ENCODE peak calls at places on chromosome 16, in seven cellular contexts. One of them, this sample, is unnamed.

GRCh38 chr16:78606572-78606971 is 507.1 kb downstream of the WWOX start:
- DNase-seq in colonic mucosa: no peak
- DNase-seq in testis: no peak
- DNase-seq in GM23338: peak; percentile 43
- DNase-seq in esophagus muscularis mucosa: no peak
- DNase-seq in tibial artery: no peak
- DNase-seq in A549: no peak
- DNase-seq in this sample: no peak

GRCh38 chr16:63100082-63100481 is 1063.8 kb upstream of the CDH8 start:
- DNase-seq in colonic mucosa: no peak
- DNase-seq in testis: no peak
- DNase-seq in GM23338: no peak
- DNase-seq in esophagus muscularis mucosa: no peak
- DNase-seq in tibial artery: no peak
- DNase-seq in A549: no peak
- DNase-seq in this sample: no peak

GRCh38 chr16:65601781-65602180 is 479.9 kb upstream of the CDH11 start:
- DNase-seq in colonic mucosa: no peak
- DNase-seq in testis: no peak
- DNase-seq in GM23338: no peak
- DNase-seq in esophagus muscularis mucosa: peak; percentile 82
- DNase-seq in tibial artery: no peak
- DNase-seq in A549: no peak
- DNase-seq in this sample: no peak

GRCh38 chr16:79176987-79177386 is 423.6 kb downstream of the MAF start:
- DNase-seq in colonic mucosa: no peak
- DNase-seq in testis: no peak
- DNase-seq in GM23338: no peak
- DNase-seq in esophagus muscularis mucosa: no peak
- DNase-seq in tibial artery: no peak
- DNase-seq in A549: no peak
- DNase-seq in this sample: no peak

GRCh38 chr16:79328327-79329162 is 272.0 kb downstream of the MAF start:
- DNase-seq in colonic mucosa: no peak
- DNase-seq in testis: no peak
- DNase-seq in GM23338: peak; percentile 69
- DNase-seq in esophagus muscularis mucosa: no peak
- DNase-seq in tibial artery: peak; percentile 25
- DNase-seq in A549: no peak
- DNase-seq in this sample: no peak

GRCh38 chr16:30380072-30380471 is 2.3 kb downstream of the SEPTIN1 start:
- DNase-seq in colonic mucosa: no peak
- DNase-seq in testis: no peak
- DNase-seq in GM23338: no peak
- DNase-seq in esophagus muscularis mucosa: no peak
- DNase-seq in tibial artery: no peak
- DNase-seq in A549: no peak
- DNase-seq in this sample: no peak

GRCh38 chr16:14309906-14310305 is 238.8 kb downstream of the MRTFB start:
- DNase-seq in colonic mucosa: no peak
- DNase-seq in testis: no peak
- DNase-seq in GM23338: no peak
- DNase-seq in esophagus muscularis mucosa: no peak
- DNase-seq in tibial artery: no peak
- DNase-seq in A549: peak; percentile 74
- DNase-seq in this sample: no peak

GRCh38 chr16:19001788-19002187 is 18.1 kb downstream of the TMC7 start:
- DNase-seq in colonic mucosa: no peak
- DNase-seq in testis: no peak
- DNase-seq in GM23338: no peak
- DNase-seq in esophagus muscularis mucosa: no peak
- DNase-seq in tibial artery: peak; percentile 26
- DNase-seq in A549: no peak
- DNase-seq in this sample: no peak

GRCh38 chr16:26019885-26020284 is 328.1 kb downstream of the HS3ST4 start:
- DNase-seq in colonic mucosa: no peak
- DNase-seq in testis: no peak
- DNase-seq in GM23338: no peak
- DNase-seq in esophagus muscularis mucosa: no peak
- DNase-seq in tibial artery: no peak
- DNase-seq in A549: no peak
- DNase-seq in this sample: no peak

GRCh38 chr16:87431926-87432325 is 39.8 kb downstream of the MAP1LC3B start:
- DNase-seq in colonic mucosa: no peak
- DNase-seq in testis: no peak
- DNase-seq in GM23338: no peak
- DNase-seq in esophagus muscularis mucosa: no peak
- DNase-seq in tibial artery: no peak
- DNase-seq in A549: no peak
- DNase-seq in this sample: no peak

GRCh38 chr16:89764711-89765201 is 43.4 kb downstream of the ZNF276 start:
- DNase-seq in colonic mucosa: peak; percentile 75
- DNase-seq in testis: peak; percentile 41
- DNase-seq in GM23338: no peak
- DNase-seq in esophagus muscularis mucosa: peak; percentile 93
- DNase-seq in tibial artery: peak; percentile 55
- DNase-seq in A549: no peak
- DNase-seq in this sample: no peak

GRCh38 chr16:66030036-66030435 is 336.5 kb upstream of the CDH5 start:
- DNase-seq in colonic mucosa: no peak
- DNase-seq in testis: no peak
- DNase-seq in GM23338: no peak
- DNase-seq in esophagus muscularis mucosa: no peak
- DNase-seq in tibial artery: no peak
- DNase-seq in A549: no peak
- DNase-seq in this sample: no peak

GRCh38 chr16:14454391-14454790 is 175.7 kb downstream of the PARN start:
- DNase-seq in colonic mucosa: no peak
- DNase-seq in testis: no peak
- DNase-seq in GM23338: no peak
- DNase-seq in esophagus muscularis mucosa: no peak
- DNase-seq in tibial artery: no peak
- DNase-seq in A549: no peak
- DNase-seq in this sample: no peak

GRCh38 chr16:54931041-54931756 is 534 bp downstream of the IRX5 start:
- DNase-seq in colonic mucosa: no peak
- DNase-seq in testis: no peak
- DNase-seq in GM23338: peak; percentile 60
- DNase-seq in esophagus muscularis mucosa: peak; percentile 75
- DNase-seq in tibial artery: no peak
- DNase-seq in A549: peak; percentile 20
- DNase-seq in this sample: no peak

GRCh38 chr16:69465083-69465721 is 40.8 kb downstream of the CYB5B start:
- DNase-seq in colonic mucosa: peak; percentile 27
- DNase-seq in testis: no peak
- DNase-seq in GM23338: no peak
- DNase-seq in esophagus muscularis mucosa: no peak
- DNase-seq in tibial artery: no peak
- DNase-seq in A549: no peak
- DNase-seq in this sample: no peak

GRCh38 chr16:17105239-17105721 is 365.5 kb downstream of the XYLT1 start:
- DNase-seq in colonic mucosa: no peak
- DNase-seq in testis: no peak
- DNase-seq in GM23338: peak; percentile 4
- DNase-seq in esophagus muscularis mucosa: no peak
- DNase-seq in tibial artery: no peak
- DNase-seq in A549: no peak
- DNase-seq in this sample: no peak

GRCh38 chr16:8718753-8719386 is 44.5 kb downstream of the ABAT start:
- DNase-seq in colonic mucosa: no peak
- DNase-seq in testis: peak; percentile 51
- DNase-seq in GM23338: no peak
- DNase-seq in esophagus muscularis mucosa: no peak
- DNase-seq in tibial artery: no peak
- DNase-seq in A549: no peak
- DNase-seq in this sample: no peak

GRCh38 chr16:87582221-87582965 is 19.9 kb upstream of the JPH3 start:
- DNase-seq in colonic mucosa: peak; percentile 49
- DNase-seq in testis: peak; percentile 90
- DNase-seq in GM23338: peak; percentile 44
- DNase-seq in esophagus muscularis mucosa: no peak
- DNase-seq in tibial artery: peak; percentile 89
- DNase-seq in A549: no peak
- DNase-seq in this sample: no peak

GRCh38 chr16:52466998-52467397 is 79.9 kb downstream of the TOX3 start:
- DNase-seq in colonic mucosa: no peak
- DNase-seq in testis: no peak
- DNase-seq in GM23338: no peak
- DNase-seq in esophagus muscularis mucosa: no peak
- DNase-seq in tibial artery: no peak
- DNase-seq in A549: no peak
- DNase-seq in this sample: no peak

GRCh38 chr16:67477960-67478554 is 2.9 kb downstream of the ATP6V0D1 start:
- DNase-seq in colonic mucosa: no peak
- DNase-seq in testis: no peak
- DNase-seq in GM23338: no peak
- DNase-seq in esophagus muscularis mucosa: no peak
- DNase-seq in tibial artery: no peak
- DNase-seq in A549: no peak
- DNase-seq in this sample: no peak

GRCh38 chr16:78237856-78238255 is 138.4 kb downstream of the WWOX start:
- DNase-seq in colonic mucosa: no peak
- DNase-seq in testis: no peak
- DNase-seq in GM23338: no peak
- DNase-seq in esophagus muscularis mucosa: no peak
- DNase-seq in tibial artery: no peak
- DNase-seq in A549: no peak
- DNase-seq in this sample: no peak

GRCh38 chr16:19899605-19899955 is 14.9 kb upstream of the GPRC5B start:
- DNase-seq in colonic mucosa: no peak
- DNase-seq in testis: no peak
- DNase-seq in GM23338: no peak
- DNase-seq in esophagus muscularis mucosa: no peak
- DNase-seq in tibial artery: no peak
- DNase-seq in A549: no peak
- DNase-seq in this sample: no peak

GRCh38 chr16:88999457-89000206 is 22.6 kb upstream of the CBFA2T3 start:
- DNase-seq in colonic mucosa: no peak
- DNase-seq in testis: no peak
- DNase-seq in GM23338: peak; percentile 84
- DNase-seq in esophagus muscularis mucosa: no peak
- DNase-seq in tibial artery: no peak
- DNase-seq in A549: no peak
- DNase-seq in this sample: no peak

GRCh38 chr16:81214745-81215166 is 23.7 kb upstream of the BCO1 start:
- DNase-seq in colonic mucosa: no peak
- DNase-seq in testis: peak; percentile 46
- DNase-seq in GM23338: peak; percentile 77
- DNase-seq in esophagus muscularis mucosa: no peak
- DNase-seq in tibial artery: no peak
- DNase-seq in A549: peak; percentile 69
- DNase-seq in this sample: no peak

GRCh38 chr16:63188076-63188771 is 1152.0 kb upstream of the CDH8 start:
- DNase-seq in colonic mucosa: peak; percentile 19
- DNase-seq in testis: no peak
- DNase-seq in GM23338: no peak
- DNase-seq in esophagus muscularis mucosa: no peak
- DNase-seq in tibial artery: no peak
- DNase-seq in A549: no peak
- DNase-seq in this sample: no peak

DNA sequence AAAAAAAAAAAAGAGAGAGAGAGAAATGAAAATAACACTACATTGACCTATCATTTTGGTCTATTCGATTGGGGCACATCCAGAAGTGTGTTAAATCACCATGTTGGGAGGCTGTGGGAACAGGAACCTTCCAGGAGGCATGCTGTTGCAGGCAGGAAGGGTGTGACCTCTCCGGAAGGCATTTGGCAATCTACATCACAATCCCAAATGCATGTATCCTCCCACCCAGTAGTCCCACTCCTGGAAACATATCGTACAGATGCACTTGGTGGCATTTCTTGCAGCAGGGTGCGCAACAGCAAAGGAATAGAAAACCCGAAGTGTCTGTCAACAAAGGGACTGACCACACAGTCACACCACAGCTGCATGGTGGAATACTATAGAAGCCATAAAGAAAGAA is 7.9 kb downstream of the PLLP start:
- DNase-seq in colonic mucosa: no peak
- DNase-seq in testis: no peak
- DNase-seq in GM23338: no peak
- DNase-seq in esophagus muscularis mucosa: no peak
- DNase-seq in tibial artery: peak; percentile 58
- DNase-seq in A549: no peak
- DNase-seq in this sample: no peak
- H3K4me1 ChIP-seq in colonic mucosa: peaks cover 5% of the 10 kb centered on the region
- H3K4me1 ChIP-seq in testis: peaks cover 10% of the 10 kb centered on the region
- H3K4me1 ChIP-seq in GM23338: no peaks in the 10 kb centered on the region
- H3K4me1 ChIP-seq in esophagus muscularis mucosa: peaks cover 9% of the 10 kb centered on the region
- H3K4me1 ChIP-seq in tibial artery: no peaks in the 10 kb centered on the region
- H3K4me1 ChIP-seq in A549: peaks cover 28% of the 10 kb centered on the region
- H3K4me1 ChIP-seq in this sample: peaks cover 29% of the 10 kb centered on the region

GRCh38 chr16:86093801-86094750 is 195.1 kb downstream of the IRF8 start:
- DNase-seq in colonic mucosa: no peak
- DNase-seq in testis: no peak
- DNase-seq in GM23338: no peak
- DNase-seq in esophagus muscularis mucosa: no peak
- DNase-seq in tibial artery: no peak
- DNase-seq in A549: no peak
- DNase-seq in this sample: no peak
- TF ChIP-seq CTCF in colonic mucosa: no peak
- TF ChIP-seq CTCF in testis: no peak
- TF ChIP-seq CTCF in GM23338: peak; percentile 55
- TF ChIP-seq CTCF in esophagus muscularis mucosa: peak; percentile 22
- TF ChIP-seq CTCF in tibial artery: no peak
- TF ChIP-seq CTCF in A549: no peak
- TF ChIP-seq CTCF in this sample: no peak

GRCh38 chr16:10312784-10313724 is 72.8 kb upstream of the ATF7IP2 start:
- DNase-seq in colonic mucosa: no peak
- DNase-seq in testis: peak; percentile 11
- DNase-seq in GM23338: no peak
- DNase-seq in esophagus muscularis mucosa: no peak
- DNase-seq in tibial artery: no peak
- DNase-seq in A549: no peak
- DNase-seq in this sample: no peak
- H3K4me1 ChIP-seq in colonic mucosa: no peaks in the 10 kb centered on the region
- H3K4me1 ChIP-seq in testis: no peaks in the 10 kb centered on the region
- H3K4me1 ChIP-seq in GM23338: no peaks in the 10 kb centered on the region
- H3K4me1 ChIP-seq in esophagus muscularis mucosa: no peaks in the 10 kb centered on the region
- H3K4me1 ChIP-seq in tibial artery: no peaks in the 10 kb centered on the region
- H3K4me1 ChIP-seq in A549: peaks cover 3% of the 10 kb centered on the region
- H3K4me1 ChIP-seq in this sample: no peaks in the 10 kb centered on the region

DNA sequence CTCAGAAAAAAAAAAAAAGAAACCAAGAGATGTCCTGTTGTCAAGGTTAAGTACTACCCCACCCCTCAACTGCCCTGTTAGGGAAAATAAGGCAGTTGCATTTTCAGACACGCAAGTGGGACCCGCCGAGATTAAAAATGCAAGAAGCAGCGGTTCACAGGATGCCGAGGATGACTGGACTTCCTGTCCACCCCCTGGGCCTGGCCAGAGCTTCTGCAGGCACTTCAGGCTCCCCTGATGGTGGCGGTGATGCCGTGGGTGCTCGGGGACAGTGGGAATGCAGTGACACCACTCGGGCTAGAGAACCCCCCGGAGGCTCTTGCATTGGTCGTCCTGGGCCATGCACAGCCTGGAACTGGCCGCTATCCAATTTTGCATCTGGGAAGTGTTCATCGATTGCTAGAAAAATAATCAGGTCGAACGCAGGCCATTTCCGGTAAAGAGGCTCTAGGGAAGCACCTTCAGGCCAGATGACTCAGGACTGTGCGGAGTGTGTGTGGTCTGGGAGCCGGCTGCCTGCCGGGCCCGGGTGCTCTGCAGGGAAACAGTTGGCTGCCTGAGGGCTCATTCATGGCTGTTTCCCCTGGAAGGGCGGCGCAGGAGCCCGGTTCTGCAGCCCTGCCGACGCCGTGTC is 13.4 kb upstream of the CRISPLD2 start:
- DNase-seq in colonic mucosa: no peak
- DNase-seq in testis: peak; percentile 35
- DNase-seq in GM23338: no peak
- DNase-seq in esophagus muscularis mucosa: no peak
- DNase-seq in tibial artery: peak; percentile 58
- DNase-seq in A549: peak; percentile 52
- DNase-seq in this sample: no peak
- TF ChIP-seq CTCF in colonic mucosa: no peak
- TF ChIP-seq CTCF in testis: no peak
- TF ChIP-seq CTCF in GM23338: no peak
- TF ChIP-seq CTCF in esophagus muscularis mucosa: no peak
- TF ChIP-seq CTCF in tibial artery: no peak
- TF ChIP-seq CTCF in A549: no peak
- TF ChIP-seq CTCF in this sample: no peak

This sample was measured in pancreas.